ENCODE peak calls at places on chromosome 13, in six cellular contexts. H is WTC11, W is GM12878, N is K562, I is H1, C is HepG2. F is an unnamed sample.
A peak's percentile ranks its signal among the peaks of the same experiment; 100 is the strongest.

GRCh38 chr13:44904982-44905381 is 84.3 kb downstream of the NUFIP1 start:
- DNase-seq in H (no peak), W (no peak), N (no peak), I (no peak), C (no peak), F (no peak)

GRCh38 chr13:49308104-49308875 is 60.6 kb downstream of the CDADC1 start:
- DNase-seq in H (no peak), W (no peak), N (no peak), I (no peak), C (peak; percentile 63), F (no peak)

GRCh38 chr13:102091231-102091630 is 310.6 kb downstream of the FGF14 start:
- DNase-seq in H (peak; percentile 61), W (no peak), N (no peak), I (peak; percentile 73), C (no peak), F (peak; percentile 4)

GRCh38 chr13:41006951-41007350 is 12.2 kb downstream of the ELF1 start:
- DNase-seq in H (no peak), W (no peak), N (peak; percentile 39), I (no peak), C (no peak), F (no peak)

GRCh38 chr13:113195360-113195759 is 13.1 kb downstream of the PCID2 start:
- DNase-seq in H (no peak), W (no peak), N (no peak), I (no peak), C (no peak), F (no peak)

GRCh38 chr13:43122706-43123268 is 99.4 kb downstream of the DNAJC15 start:
- DNase-seq in H (no peak), W (no peak), N (no peak), I (no peak), C (no peak), F (no peak)

GRCh38 chr13:71460179-71460578 is 406.8 kb downstream of the DACH1 start:
- DNase-seq in H (no peak), W (no peak), N (no peak), I (no peak), C (no peak), F (no peak)

GRCh38 chr13:49649244-49649962 is 21.1 kb downstream of the ARL11 start:
- DNase-seq in H (no peak), W (no peak), N (no peak), I (no peak), C (peak; percentile 33), F (no peak)

GRCh38 chr13:49681837-49682236 is 9.4 kb downstream of the EBPL start:
- DNase-seq in H (no peak), W (no peak), N (no peak), I (no peak), C (no peak), F (no peak)

GRCh38 chr13:48975101-48975925 is at the start of gene FNDC3A:
- DNase-seq in H (peak; percentile 56), W (no peak), N (peak; percentile 69), I (no peak), C (peak; percentile 47), F (peak; percentile 29)

GRCh38 chr13:29648760-29649159 is 53.3 kb upstream of the SLC7A1 start:
- DNase-seq in H (no peak), W (no peak), N (no peak), I (no peak), C (no peak), F (no peak)

GRCh38 chr13:34346626-34347025 is 528.7 kb downstream of the RFC3 start:
- DNase-seq in H (no peak), W (no peak), N (no peak), I (no peak), C (no peak), F (no peak)

GRCh38 chr13:39038569-39038898 is 278 bp downstream of the NHLRC3 start:
- DNase-seq in H (no peak), W (no peak), N (peak; percentile 4), I (no peak), C (peak; percentile 17), F (no peak)

GRCh38 chr13:82713681-82714405 is 1168.4 kb downstream of the SLITRK1 start:
- DNase-seq in H (no peak), W (no peak), N (no peak), I (no peak), C (no peak), F (no peak)

GRCh38 chr13:46473806-46474205 is 79.2 kb upstream of the LRCH1 start:
- DNase-seq in H (no peak), W (no peak), N (no peak), I (no peak), C (no peak), F (no peak)

DNA sequence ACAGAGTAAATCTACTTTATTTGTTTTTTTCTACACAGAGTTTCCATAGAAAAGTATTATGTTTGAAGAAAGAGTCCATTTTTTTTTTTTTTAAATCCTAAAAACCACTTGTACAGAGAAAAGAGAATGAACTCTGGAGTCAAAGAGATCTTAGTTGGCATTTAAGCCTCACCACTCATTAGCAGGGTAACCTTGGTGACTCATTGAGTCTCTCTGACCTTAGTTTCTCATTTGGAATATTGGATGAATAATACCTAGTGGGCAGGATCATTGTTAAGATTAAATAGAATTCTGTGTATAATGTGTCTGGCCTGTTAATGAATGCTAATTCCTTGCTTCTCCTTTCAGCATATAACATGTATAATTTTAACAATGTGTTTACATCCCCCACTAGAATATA is 48.7 kb upstream of the MYCBP2 start:
- DNase-seq in H (no peak), W (no peak), N (no peak), I (no peak), C (no peak), F (no peak)
- TF ChIP-seq ATF3 in H (no peak), W (no peak), N (no peak), I (no peak), C (no peak), F (no peak)

DNA sequence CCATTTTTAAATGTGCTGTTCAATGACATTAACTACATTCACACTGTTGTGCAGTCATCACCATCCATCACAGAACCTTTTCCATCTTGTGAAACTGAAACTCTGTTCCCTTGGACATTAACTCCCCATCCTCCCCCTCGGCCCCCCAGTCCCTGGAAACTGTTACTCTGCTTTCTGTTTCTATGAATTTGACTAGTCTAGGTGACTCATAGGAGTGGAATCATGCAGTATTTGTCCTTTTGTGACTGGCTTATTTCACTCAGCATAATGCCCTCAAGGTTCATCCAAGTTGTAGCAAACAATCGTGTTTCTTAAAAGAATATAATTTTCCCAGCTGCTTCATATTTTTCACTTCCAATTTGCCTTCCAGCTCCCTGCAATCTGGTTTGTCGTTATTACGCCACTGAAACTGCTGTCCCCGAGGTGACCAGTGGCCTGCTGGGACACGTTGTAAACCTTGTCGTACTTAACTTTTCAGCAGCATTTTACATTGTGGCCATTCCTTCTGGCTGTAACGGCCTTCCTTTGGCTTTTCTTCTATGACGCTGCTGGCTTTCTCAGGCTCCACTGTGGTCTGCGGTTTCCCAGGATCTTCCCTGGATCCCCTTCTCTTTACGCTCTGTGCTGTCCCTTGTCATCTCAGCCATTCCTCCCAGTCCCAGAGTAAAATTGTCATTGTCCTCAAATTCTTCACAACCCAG is 74.0 kb downstream of the DHRS12 start:
- DNase-seq in H (no peak), W (no peak), N (no peak), I (no peak), C (peak; percentile 70), F (no peak)
- TF ChIP-seq ATF3 in H (no peak), W (no peak), N (no peak), I (no peak), C (no peak), F (no peak)

GRCh38 chr13:27663947-27664346 is 42.3 kb downstream of the POLR1D start:
- DNase-seq in H (peak; percentile 34), W (no peak), N (no peak), I (no peak), C (no peak), F (no peak)
- TF ChIP-seq ATF3 in H (no peak), W (no peak), N (no peak), I (no peak), C (no peak), F (no peak)

GRCh38 chr13:63696055-63696454 is 2280.4 kb upstream of the PCDH20 start:
- DNase-seq in H (no peak), W (no peak), N (no peak), I (no peak), C (no peak), F (no peak)
- TF ChIP-seq ATF3 in H (no peak), W (no peak), N (no peak), I (no peak), C (no peak), F (no peak)

GRCh38 chr13:35956074-35956473 is 175.1 kb downstream of the DCLK1 start:
- DNase-seq in H (no peak), W (no peak), N (no peak), I (no peak), C (no peak), F (no peak)

GRCh38 chr13:35957174-35957867 is 173.9 kb downstream of the DCLK1 start:
- DNase-seq in H (no peak), W (no peak), N (no peak), I (no peak), C (no peak), F (no peak)

GRCh38 chr13:35957996-35958395 is 173.2 kb downstream of the DCLK1 start:
- DNase-seq in H (no peak), W (no peak), N (no peak), I (no peak), C (no peak), F (no peak)

GRCh38 chr13:35954207-35954560 is 177.0 kb downstream of the DCLK1 start:
- DNase-seq in H (no peak), W (no peak), N (no peak), I (no peak), C (no peak), F (no peak)

DNA sequence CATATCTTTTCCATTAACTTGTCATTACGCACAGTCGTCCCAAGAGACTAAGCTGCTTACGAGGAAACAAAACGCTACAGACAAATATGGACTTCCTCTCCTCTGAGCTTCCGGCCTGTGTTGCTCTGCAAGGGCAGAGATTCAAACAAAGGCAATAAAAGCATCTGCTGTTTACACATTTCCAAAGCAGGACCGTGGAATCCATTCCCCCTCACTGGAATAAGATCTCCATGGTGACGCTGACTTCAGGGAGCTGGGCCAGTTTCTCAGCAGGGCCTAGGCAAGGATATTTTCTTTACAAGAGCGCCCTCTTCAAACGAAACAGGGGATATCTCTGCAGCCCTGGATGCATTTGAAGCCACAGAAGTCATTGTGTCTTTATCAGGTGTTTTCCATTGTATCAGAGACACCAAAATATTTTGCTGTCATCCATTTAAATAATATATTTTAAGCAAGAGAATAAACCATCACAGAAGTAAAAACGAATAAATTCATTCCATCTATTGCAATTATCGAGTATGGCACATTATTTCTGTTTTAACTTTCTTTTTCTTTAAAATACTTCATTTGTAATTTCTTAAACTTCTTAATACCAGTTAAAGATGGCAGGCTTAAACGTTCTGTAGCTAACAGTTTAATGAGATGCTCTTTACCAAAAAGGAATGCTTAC is 177.5 kb downstream of the DCLK1 start:
- DNase-seq in H (peak; percentile 53), W (no peak), N (peak; percentile 14), I (peak; percentile 65), C (peak; percentile 12), F (peak; percentile 13)
- TF ChIP-seq ATF3 in H (no peak), W (no peak), N (no peak), I (no peak), C (no peak), F (no peak)

DNA sequence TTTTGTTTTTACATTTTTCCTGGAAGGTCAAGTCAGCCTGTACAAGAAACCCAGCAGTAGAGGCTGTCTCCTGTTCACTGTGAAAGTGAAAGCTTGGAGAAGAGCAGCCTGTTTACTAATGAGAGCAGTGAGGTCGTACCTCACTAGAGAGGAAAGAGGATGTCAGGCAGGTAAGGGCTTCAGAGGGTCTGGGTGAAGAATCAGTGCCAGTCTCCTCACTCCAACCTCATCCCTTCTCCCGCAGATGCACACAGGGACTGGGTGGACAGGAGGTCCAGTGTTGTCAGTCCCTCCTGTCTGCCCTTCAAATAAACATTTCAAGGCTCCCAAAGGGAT is 462.5 kb downstream of the KLF5 start:
- DNase-seq in H (no peak), W (no peak), N (no peak), I (no peak), C (no peak), F (no peak)
- TF ChIP-seq ATF3 in H (no peak), W (no peak), N (no peak), I (no peak), C (no peak), F (no peak)

GRCh38 chr13:26052136-26052736 is 420 bp upstream of the SHISA2 start:
- DNase-seq in H (no peak), W (no peak), N (no peak), I (no peak), C (no peak), F (no peak)
- TF ChIP-seq ATF3 in H (no peak), W (no peak), N (no peak), I (no peak), C (no peak), F (no peak)